ENCODE peak calls at places on chromosomes 4 and X, in nine cellular contexts. One of them, this sample, is unnamed.

GRCh38 chr4:147175460-147176025 is 229.9 kb upstream of the TTC29 start:
- DNase-seq in mesendoderm: peak; percentile 61
- DNase-seq in NCI-H1092: no peak
- DNase-seq in NCI-H2029 treated with DMSO at 0.1 percent for 48 hours: no peak
- DNase-seq in cardiac fibroblast: peak; percentile 16
- DNase-seq in left cardiac atrium: no peak
- DNase-seq in GM13977: no peak
- DNase-seq in natural killer cell treated with Interleukin-12 subunit alpha and Interleukin-12 subunit beta and Interleukin-15 and Interleukin-18, amount 100 ng/mL, for 72 hours: no peak
- DNase-seq in kidney tubule cell: no peak
- DNase-seq in this sample: no peak

GRCh38 chr4:95059630-95060029 is 301.9 kb downstream of the BMPR1B start:
- DNase-seq in mesendoderm: no peak
- DNase-seq in NCI-H1092: no peak
- DNase-seq in NCI-H2029 treated with DMSO at 0.1 percent for 48 hours: no peak
- DNase-seq in cardiac fibroblast: peak; percentile 40
- DNase-seq in left cardiac atrium: no peak
- DNase-seq in GM13977: no peak
- DNase-seq in natural killer cell treated with Interleukin-12 subunit alpha and Interleukin-12 subunit beta and Interleukin-15 and Interleukin-18, amount 100 ng/mL, for 72 hours: no peak
- DNase-seq in kidney tubule cell: no peak
- DNase-seq in this sample: no peak

GRCh38 chr4:111454961-111455360 is 690.3 kb upstream of the FAM241A start:
- DNase-seq in mesendoderm: peak; percentile 73
- DNase-seq in NCI-H1092: no peak
- DNase-seq in NCI-H2029 treated with DMSO at 0.1 percent for 48 hours: no peak
- DNase-seq in cardiac fibroblast: no peak
- DNase-seq in left cardiac atrium: no peak
- DNase-seq in GM13977: no peak
- DNase-seq in natural killer cell treated with Interleukin-12 subunit alpha and Interleukin-12 subunit beta and Interleukin-15 and Interleukin-18, amount 100 ng/mL, for 72 hours: no peak
- DNase-seq in kidney tubule cell: no peak
- DNase-seq in this sample: no peak

GRCh38 chr4:25080571-25080970 is 49.8 kb upstream of the LGI2 start:
- DNase-seq in mesendoderm: no peak
- DNase-seq in NCI-H1092: no peak
- DNase-seq in NCI-H2029 treated with DMSO at 0.1 percent for 48 hours: no peak
- DNase-seq in cardiac fibroblast: no peak
- DNase-seq in left cardiac atrium: no peak
- DNase-seq in GM13977: no peak
- DNase-seq in natural killer cell treated with Interleukin-12 subunit alpha and Interleukin-12 subunit beta and Interleukin-15 and Interleukin-18, amount 100 ng/mL, for 72 hours: no peak
- DNase-seq in kidney tubule cell: no peak
- DNase-seq in this sample: no peak

GRCh38 chr4:104489731-104490095 is 5.0 kb downstream of the CXXC4 start:
- DNase-seq in mesendoderm: no peak
- DNase-seq in NCI-H1092: no peak
- DNase-seq in NCI-H2029 treated with DMSO at 0.1 percent for 48 hours: no peak
- DNase-seq in cardiac fibroblast: no peak
- DNase-seq in left cardiac atrium: no peak
- DNase-seq in GM13977: no peak
- DNase-seq in natural killer cell treated with Interleukin-12 subunit alpha and Interleukin-12 subunit beta and Interleukin-15 and Interleukin-18, amount 100 ng/mL, for 72 hours: no peak
- DNase-seq in kidney tubule cell: no peak
- DNase-seq in this sample: no peak

GRCh38 chr4:38026138-38026740 is 66.0 kb downstream of the PTTG2 start:
- DNase-seq in mesendoderm: no peak
- DNase-seq in NCI-H1092: no peak
- DNase-seq in NCI-H2029 treated with DMSO at 0.1 percent for 48 hours: no peak
- DNase-seq in cardiac fibroblast: no peak
- DNase-seq in left cardiac atrium: no peak
- DNase-seq in GM13977: no peak
- DNase-seq in natural killer cell treated with Interleukin-12 subunit alpha and Interleukin-12 subunit beta and Interleukin-15 and Interleukin-18, amount 100 ng/mL, for 72 hours: no peak
- DNase-seq in kidney tubule cell: no peak
- DNase-seq in this sample: no peak

GRCh38 chr4:38157592-38157991 is 197.4 kb downstream of the PTTG2 start:
- DNase-seq in mesendoderm: no peak
- DNase-seq in NCI-H1092: no peak
- DNase-seq in NCI-H2029 treated with DMSO at 0.1 percent for 48 hours: no peak
- DNase-seq in cardiac fibroblast: no peak
- DNase-seq in left cardiac atrium: no peak
- DNase-seq in GM13977: no peak
- DNase-seq in natural killer cell treated with Interleukin-12 subunit alpha and Interleukin-12 subunit beta and Interleukin-15 and Interleukin-18, amount 100 ng/mL, for 72 hours: no peak
- DNase-seq in kidney tubule cell: peak; percentile 26
- DNase-seq in this sample: no peak

GRCh38 chr4:183252959-183253358 is 67.1 kb downstream of the CLDN22 start:
- DNase-seq in mesendoderm: no peak
- DNase-seq in NCI-H1092: no peak
- DNase-seq in NCI-H2029 treated with DMSO at 0.1 percent for 48 hours: no peak
- DNase-seq in cardiac fibroblast: no peak
- DNase-seq in left cardiac atrium: no peak
- DNase-seq in GM13977: no peak
- DNase-seq in natural killer cell treated with Interleukin-12 subunit alpha and Interleukin-12 subunit beta and Interleukin-15 and Interleukin-18, amount 100 ng/mL, for 72 hours: no peak
- DNase-seq in kidney tubule cell: no peak
- DNase-seq in this sample: no peak

GRCh38 chr4:40200881-40201797 is 4.3 kb downstream of the RHOH start:
- DNase-seq in mesendoderm: no peak
- DNase-seq in NCI-H1092: no peak
- DNase-seq in NCI-H2029 treated with DMSO at 0.1 percent for 48 hours: no peak
- DNase-seq in cardiac fibroblast: no peak
- DNase-seq in left cardiac atrium: no peak
- DNase-seq in GM13977: no peak
- DNase-seq in natural killer cell treated with Interleukin-12 subunit alpha and Interleukin-12 subunit beta and Interleukin-15 and Interleukin-18, amount 100 ng/mL, for 72 hours: no peak
- DNase-seq in kidney tubule cell: no peak
- DNase-seq in this sample: peak; percentile 54

GRCh38 chr4:153759407-153760226 is at the start of gene RNF175:
- DNase-seq in mesendoderm: peak; percentile 89
- DNase-seq in NCI-H1092: no peak
- DNase-seq in NCI-H2029 treated with DMSO at 0.1 percent for 48 hours: no peak
- DNase-seq in cardiac fibroblast: no peak
- DNase-seq in left cardiac atrium: no peak
- DNase-seq in GM13977: no peak
- DNase-seq in natural killer cell treated with Interleukin-12 subunit alpha and Interleukin-12 subunit beta and Interleukin-15 and Interleukin-18, amount 100 ng/mL, for 72 hours: no peak
- DNase-seq in kidney tubule cell: no peak
- DNase-seq in this sample: no peak

GRCh38 chr4:144338148-144338547 is 197.6 kb upstream of the GYPA start:
- DNase-seq in mesendoderm: no peak
- DNase-seq in NCI-H1092: no peak
- DNase-seq in NCI-H2029 treated with DMSO at 0.1 percent for 48 hours: no peak
- DNase-seq in cardiac fibroblast: peak; percentile 14
- DNase-seq in left cardiac atrium: no peak
- DNase-seq in GM13977: no peak
- DNase-seq in natural killer cell treated with Interleukin-12 subunit alpha and Interleukin-12 subunit beta and Interleukin-15 and Interleukin-18, amount 100 ng/mL, for 72 hours: no peak
- DNase-seq in kidney tubule cell: no peak
- DNase-seq in this sample: peak; percentile 48

GRCh38 chr4:119725688-119726330 is 97.2 kb upstream of the PDE5A start:
- DNase-seq in mesendoderm: no peak
- DNase-seq in NCI-H1092: no peak
- DNase-seq in NCI-H2029 treated with DMSO at 0.1 percent for 48 hours: no peak
- DNase-seq in cardiac fibroblast: no peak
- DNase-seq in left cardiac atrium: no peak
- DNase-seq in GM13977: no peak
- DNase-seq in natural killer cell treated with Interleukin-12 subunit alpha and Interleukin-12 subunit beta and Interleukin-15 and Interleukin-18, amount 100 ng/mL, for 72 hours: no peak
- DNase-seq in kidney tubule cell: no peak
- DNase-seq in this sample: no peak

GRCh38 chr4:40523581-40523980 is 106.1 kb downstream of the RBM47 start:
- DNase-seq in mesendoderm: no peak
- DNase-seq in NCI-H1092: no peak
- DNase-seq in NCI-H2029 treated with DMSO at 0.1 percent for 48 hours: no peak
- DNase-seq in cardiac fibroblast: no peak
- DNase-seq in left cardiac atrium: no peak
- DNase-seq in GM13977: no peak
- DNase-seq in natural killer cell treated with Interleukin-12 subunit alpha and Interleukin-12 subunit beta and Interleukin-15 and Interleukin-18, amount 100 ng/mL, for 72 hours: no peak
- DNase-seq in kidney tubule cell: peak; percentile 84
- DNase-seq in this sample: no peak

GRCh38 chr4:183906736-183907651 is 1.9 kb downstream of the STOX2 start:
- DNase-seq in mesendoderm: peak; percentile 83
- DNase-seq in NCI-H1092: no peak
- DNase-seq in NCI-H2029 treated with DMSO at 0.1 percent for 48 hours: no peak
- DNase-seq in cardiac fibroblast: no peak
- DNase-seq in left cardiac atrium: peak; percentile 29
- DNase-seq in GM13977: no peak
- DNase-seq in natural killer cell treated with Interleukin-12 subunit alpha and Interleukin-12 subunit beta and Interleukin-15 and Interleukin-18, amount 100 ng/mL, for 72 hours: no peak
- DNase-seq in kidney tubule cell: no peak
- DNase-seq in this sample: peak; percentile 15

GRCh38 chrX:77426811-77427210 is 20.4 kb upstream of the FGF16 start:
- DNase-seq in mesendoderm: no peak
- DNase-seq in NCI-H1092: no peak
- DNase-seq in NCI-H2029 treated with DMSO at 0.1 percent for 48 hours: no peak
- DNase-seq in cardiac fibroblast: peak; percentile 55
- DNase-seq in left cardiac atrium: no peak
- DNase-seq in GM13977: no peak
- DNase-seq in natural killer cell treated with Interleukin-12 subunit alpha and Interleukin-12 subunit beta and Interleukin-15 and Interleukin-18, amount 100 ng/mL, for 72 hours: no peak
- DNase-seq in kidney tubule cell: no peak
- DNase-seq in this sample: no peak

GRCh38 chr4:186553717-186554116 is 1.6 kb downstream of the MTNR1A start:
- DNase-seq in mesendoderm: peak; percentile 51
- DNase-seq in NCI-H1092: no peak
- DNase-seq in NCI-H2029 treated with DMSO at 0.1 percent for 48 hours: no peak
- DNase-seq in cardiac fibroblast: no peak
- DNase-seq in left cardiac atrium: no peak
- DNase-seq in GM13977: no peak
- DNase-seq in natural killer cell treated with Interleukin-12 subunit alpha and Interleukin-12 subunit beta and Interleukin-15 and Interleukin-18, amount 100 ng/mL, for 72 hours: no peak
- DNase-seq in kidney tubule cell: no peak
- DNase-seq in this sample: no peak

GRCh38 chrX:5876984-5877655 is 351.5 kb downstream of the NLGN4X start:
- DNase-seq in mesendoderm: peak; percentile 47
- DNase-seq in NCI-H1092: no peak
- DNase-seq in NCI-H2029 treated with DMSO at 0.1 percent for 48 hours: no peak
- DNase-seq in cardiac fibroblast: no peak
- DNase-seq in left cardiac atrium: no peak
- DNase-seq in GM13977: no peak
- DNase-seq in natural killer cell treated with Interleukin-12 subunit alpha and Interleukin-12 subunit beta and Interleukin-15 and Interleukin-18, amount 100 ng/mL, for 72 hours: no peak
- DNase-seq in kidney tubule cell: peak; percentile 32
- DNase-seq in this sample: no peak

GRCh38 chr4:79823148-79823763 is 249.8 kb downstream of the ANTXR2 start:
- DNase-seq in mesendoderm: no peak
- DNase-seq in NCI-H1092: no peak
- DNase-seq in NCI-H2029 treated with DMSO at 0.1 percent for 48 hours: no peak
- DNase-seq in cardiac fibroblast: peak; percentile 18
- DNase-seq in left cardiac atrium: peak; percentile 19
- DNase-seq in GM13977: no peak
- DNase-seq in natural killer cell treated with Interleukin-12 subunit alpha and Interleukin-12 subunit beta and Interleukin-15 and Interleukin-18, amount 100 ng/mL, for 72 hours: no peak
- DNase-seq in kidney tubule cell: no peak
- DNase-seq in this sample: no peak

GRCh38 chr4:164935363-164935762 is 42.1 kb downstream of the TRIM61 start:
- DNase-seq in mesendoderm: peak; percentile 79
- DNase-seq in NCI-H1092: no peak
- DNase-seq in NCI-H2029 treated with DMSO at 0.1 percent for 48 hours: no peak
- DNase-seq in cardiac fibroblast: no peak
- DNase-seq in left cardiac atrium: no peak
- DNase-seq in GM13977: peak; percentile 40
- DNase-seq in natural killer cell treated with Interleukin-12 subunit alpha and Interleukin-12 subunit beta and Interleukin-15 and Interleukin-18, amount 100 ng/mL, for 72 hours: no peak
- DNase-seq in kidney tubule cell: no peak
- DNase-seq in this sample: peak; percentile 53

GRCh38 chr4:42048394-42048793 is 58.1 kb downstream of the SLC30A9 start:
- DNase-seq in mesendoderm: no peak
- DNase-seq in NCI-H1092: no peak
- DNase-seq in NCI-H2029 treated with DMSO at 0.1 percent for 48 hours: no peak
- DNase-seq in cardiac fibroblast: peak; percentile 57
- DNase-seq in left cardiac atrium: no peak
- DNase-seq in GM13977: no peak
- DNase-seq in natural killer cell treated with Interleukin-12 subunit alpha and Interleukin-12 subunit beta and Interleukin-15 and Interleukin-18, amount 100 ng/mL, for 72 hours: no peak
- DNase-seq in kidney tubule cell: peak; percentile 71
- DNase-seq in this sample: no peak

GRCh38 chrX:119692241-119693031 is 532 bp downstream of the SEPTIN6 start:
- DNase-seq in mesendoderm: peak; percentile 32
- DNase-seq in NCI-H1092: no peak
- DNase-seq in NCI-H2029 treated with DMSO at 0.1 percent for 48 hours: no peak
- DNase-seq in cardiac fibroblast: peak; percentile 67
- DNase-seq in left cardiac atrium: peak; percentile 59
- DNase-seq in GM13977: peak; percentile 48
- DNase-seq in natural killer cell treated with Interleukin-12 subunit alpha and Interleukin-12 subunit beta and Interleukin-15 and Interleukin-18, amount 100 ng/mL, for 72 hours: peak; percentile 76
- DNase-seq in kidney tubule cell: peak; percentile 23
- DNase-seq in this sample: peak; percentile 74

GRCh38 chr4:85755285-85755684 is 280.3 kb downstream of the ARHGAP24 start:
- DNase-seq in mesendoderm: no peak
- DNase-seq in NCI-H1092: no peak
- DNase-seq in NCI-H2029 treated with DMSO at 0.1 percent for 48 hours: no peak
- DNase-seq in cardiac fibroblast: no peak
- DNase-seq in left cardiac atrium: no peak
- DNase-seq in GM13977: no peak
- DNase-seq in natural killer cell treated with Interleukin-12 subunit alpha and Interleukin-12 subunit beta and Interleukin-15 and Interleukin-18, amount 100 ng/mL, for 72 hours: no peak
- DNase-seq in kidney tubule cell: no peak
- DNase-seq in this sample: no peak

GRCh38 chr4:16125571-16126445 is 42.0 kb upstream of the PROM1 start:
- DNase-seq in mesendoderm: peak; percentile 68
- DNase-seq in NCI-H1092: no peak
- DNase-seq in NCI-H2029 treated with DMSO at 0.1 percent for 48 hours: peak; percentile 39
- DNase-seq in cardiac fibroblast: no peak
- DNase-seq in left cardiac atrium: no peak
- DNase-seq in GM13977: no peak
- DNase-seq in natural killer cell treated with Interleukin-12 subunit alpha and Interleukin-12 subunit beta and Interleukin-15 and Interleukin-18, amount 100 ng/mL, for 72 hours: no peak
- DNase-seq in kidney tubule cell: peak; percentile 81
- DNase-seq in this sample: no peak